ENCODE peak calls at places on chromosome 2, in four cellular contexts. Y is neuronal stem cell, S is IMR-90, F is mesendoderm. Q is an unnamed sample. For H3K79me1 and H3K4me1, the result is how much of the 10 kb centered on the place peaks cover.

GRCh38 chr2:72142743-72143440 is 4.8 kb downstream of the CYP26B1 start:
- DNase-seq in Y (peak), S (peak), F (peak), Q (peak)

GRCh38 chr2:199738723-199739412 is 112.1 kb downstream of the FTCDNL1 start:
- DNase-seq in Y (no peak), S (peak), F (no peak), Q (no peak)

GRCh38 chr2:144458536-144458935 is 61.4 kb downstream of the ZEB2 start:
- DNase-seq in Y (no peak), S (no peak), F (no peak), Q (no peak)

GRCh38 chr2:145386973-145387372 is 867.1 kb upstream of the ZEB2 start:
- DNase-seq in Y (no peak), S (no peak), F (no peak), Q (no peak)

GRCh38 chr2:236568068-236568921 is 1.3 kb upstream of the ACKR3 start:
- DNase-seq in Y (no peak), S (no peak), F (peak), Q (no peak)

GRCh38 chr2:218281449-218281848 is 10.9 kb downstream of the TMBIM1 start:
- DNase-seq in Y (no peak), S (no peak), F (no peak), Q (no peak)

GRCh38 chr2:239269959-239270358 is 130.9 kb downstream of the HDAC4 start:
- DNase-seq in Y (no peak), S (no peak), F (no peak), Q (no peak)

GRCh38 chr2:240155080-240156025 is 14.9 kb upstream of the OTOS start:
- DNase-seq in Y (peak), S (peak), F (no peak), Q (no peak)

GRCh38 chr2:99278793-99279291 is 22.2 kb downstream of the LYG1 start:
- DNase-seq in Y (no peak), S (peak), F (no peak), Q (no peak)

GRCh38 chr2:101205521-101205998 is 47.1 kb upstream of the CNOT11 start:
- DNase-seq in Y (no peak), S (peak), F (peak), Q (peak)

GRCh38 chr2:145598434-145598833 is 1078.5 kb upstream of the ZEB2 start:
- DNase-seq in Y (no peak), S (peak), F (no peak), Q (no peak)

GRCh38 chr2:171999125-171999524 is 628 bp upstream of the METAP1D start:
- DNase-seq in Y (no peak), S (no peak), F (no peak), Q (no peak)

GRCh38 chr2:127061377-127062273 is 45.3 kb downstream of the BIN1 start:
- DNase-seq in Y (no peak), S (peak), F (peak), Q (no peak)

DNA sequence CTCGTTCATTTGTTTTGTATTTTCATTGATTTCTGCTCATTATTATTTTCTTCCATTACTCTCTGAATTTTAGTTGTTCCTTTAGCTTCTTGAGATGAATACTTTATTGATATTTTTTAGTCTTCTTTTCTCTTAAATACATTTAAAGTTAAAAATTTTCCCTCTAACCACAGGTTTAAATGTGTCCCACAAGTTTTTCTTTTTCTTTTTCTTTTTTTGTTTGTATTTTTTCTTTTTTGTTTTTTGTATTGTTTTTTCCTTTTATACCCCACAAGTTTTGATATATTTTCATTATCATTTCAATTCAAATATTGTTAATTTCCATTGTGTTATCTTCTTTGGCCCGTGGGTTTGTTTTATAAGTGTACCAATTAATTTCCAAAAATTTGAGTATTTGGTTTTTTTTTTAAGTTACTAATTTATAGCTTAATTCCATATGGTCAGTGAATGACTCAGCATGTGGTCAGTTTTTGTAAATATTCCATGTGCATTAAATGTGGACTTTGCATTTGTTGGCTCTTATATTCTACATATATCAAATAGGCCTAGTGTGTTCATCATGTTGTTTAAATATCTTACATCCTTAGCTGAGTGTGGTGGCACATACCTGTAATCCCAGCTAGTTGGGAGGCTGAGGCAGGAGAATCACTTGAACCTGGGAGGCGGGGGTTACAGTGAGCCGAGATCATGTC is 16.2 kb downstream of the CENPO start:
- DNase-seq in Y (no peak), S (peak), F (no peak), Q (no peak)
- H3K79me1 ChIP-seq in Y (under half), S (under half), F (under half), Q (under half)

GRCh38 chr2:223102040-223102899 is 50.3 kb downstream of the KCNE4 start:
- DNase-seq in Y (no peak), S (no peak), F (no peak), Q (no peak)
- H3K27ac ChIP-seq in Y (no peak), S (no peak), F (no peak), Q (no peak)

DNA sequence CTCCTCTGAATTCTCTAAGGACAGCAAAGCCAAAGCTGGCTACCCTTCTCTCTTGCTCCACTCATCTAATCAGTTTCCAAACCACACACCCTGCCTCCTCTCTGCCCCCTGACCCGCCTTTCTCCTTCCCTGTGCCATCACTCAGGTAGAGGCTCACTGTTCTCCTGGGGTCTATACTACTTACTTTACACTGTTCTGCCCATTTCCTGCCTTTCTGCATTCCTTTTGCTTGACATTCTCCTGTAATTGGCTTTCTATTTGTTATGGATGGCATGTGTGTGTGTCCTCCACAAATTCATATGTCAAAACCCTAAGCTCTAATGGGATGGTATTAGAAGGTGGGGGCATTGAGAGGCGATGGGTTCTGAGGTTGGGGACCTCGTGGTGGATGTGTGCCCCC is 675.2 kb upstream of the ID2 start:
- DNase-seq in Y (no peak), S (no peak), F (peak), Q (no peak)
- H3K4me1 ChIP-seq in Y (under half), S (under half), F (under half), Q (under half)

DNA sequence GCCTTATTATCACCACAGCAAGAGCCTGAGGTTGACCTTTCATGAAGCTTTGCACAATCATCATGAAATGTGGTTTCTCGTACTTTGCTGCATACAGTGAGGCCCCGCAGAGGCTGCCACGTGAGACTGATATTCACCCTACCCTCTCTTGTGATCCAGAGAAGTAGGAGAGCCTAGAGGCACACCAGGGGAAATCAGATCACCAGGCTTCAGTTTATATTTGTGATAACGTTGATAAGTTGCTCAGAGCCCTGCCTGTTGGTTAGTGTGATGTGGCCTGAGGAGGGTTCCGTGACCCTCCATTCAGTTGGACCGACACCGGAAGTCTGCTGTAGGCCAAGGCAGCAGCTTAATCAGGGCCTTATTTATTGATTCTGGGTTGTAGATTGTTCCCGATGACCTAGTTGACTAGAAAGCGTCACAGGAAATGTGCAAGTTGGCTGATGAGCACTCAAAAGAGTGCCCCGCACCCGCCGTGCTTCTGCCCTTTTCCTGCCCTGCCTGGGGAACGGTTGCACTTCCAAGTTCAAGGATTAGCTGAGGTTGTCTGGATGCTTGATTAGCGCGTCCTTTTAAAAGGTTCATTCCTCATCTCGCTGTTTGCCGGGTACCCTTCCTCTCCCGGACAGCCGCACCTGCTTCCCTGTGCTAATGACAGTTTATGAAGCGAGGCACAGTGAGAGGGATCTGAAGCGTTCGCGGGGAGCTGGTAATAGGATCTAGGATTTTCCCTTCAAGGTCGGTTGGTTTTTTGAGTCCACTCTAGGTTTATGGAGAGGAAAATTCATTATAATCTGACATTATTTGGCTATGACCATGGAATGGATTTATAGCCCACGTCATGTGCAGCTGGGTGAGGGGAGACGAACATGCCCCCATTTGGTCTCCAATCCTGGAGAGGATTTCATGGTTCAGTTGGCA is 146.4 kb downstream of the SH3RF3 start:
- DNase-seq in Y (no peak), S (no peak), F (no peak), Q (no peak)
- H3K79me1 ChIP-seq in Y (under half), S (half or more), F (under half), Q (under half)

DNA sequence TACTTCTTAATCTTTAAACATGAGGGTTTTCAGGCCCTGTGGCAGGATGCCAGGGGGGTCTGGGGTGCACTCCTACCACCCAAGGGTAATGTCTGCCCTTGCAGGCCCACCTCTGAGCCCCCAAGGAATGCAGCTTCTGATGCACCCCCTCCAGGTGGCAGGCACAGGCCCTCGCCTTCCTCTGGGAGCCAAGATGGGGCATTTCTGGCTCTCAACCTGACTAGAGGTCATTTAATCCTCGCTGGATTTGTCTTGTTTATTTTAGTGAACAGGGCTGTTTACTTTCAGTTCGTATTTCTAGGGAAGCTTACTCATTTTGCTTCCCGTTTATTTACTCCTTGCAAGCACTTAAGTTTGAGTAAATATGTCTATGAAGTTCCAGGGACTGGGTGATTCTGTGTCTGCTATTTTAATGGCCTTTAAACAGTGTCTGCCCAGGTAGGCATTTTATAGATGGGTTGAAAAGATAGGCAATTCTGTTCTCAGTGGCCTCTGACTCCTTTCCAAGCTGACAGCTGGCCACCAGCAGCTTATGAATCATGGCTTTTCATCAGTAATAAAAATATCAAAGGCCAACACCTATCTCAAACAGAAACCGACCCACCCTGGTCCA is 11.1 kb upstream of the DNPEP start:
- DNase-seq in Y (no peak), S (peak), F (no peak), Q (no peak)
- H3K27ac ChIP-seq in Y (no peak), S (no peak), F (no peak), Q (no peak)

DNA sequence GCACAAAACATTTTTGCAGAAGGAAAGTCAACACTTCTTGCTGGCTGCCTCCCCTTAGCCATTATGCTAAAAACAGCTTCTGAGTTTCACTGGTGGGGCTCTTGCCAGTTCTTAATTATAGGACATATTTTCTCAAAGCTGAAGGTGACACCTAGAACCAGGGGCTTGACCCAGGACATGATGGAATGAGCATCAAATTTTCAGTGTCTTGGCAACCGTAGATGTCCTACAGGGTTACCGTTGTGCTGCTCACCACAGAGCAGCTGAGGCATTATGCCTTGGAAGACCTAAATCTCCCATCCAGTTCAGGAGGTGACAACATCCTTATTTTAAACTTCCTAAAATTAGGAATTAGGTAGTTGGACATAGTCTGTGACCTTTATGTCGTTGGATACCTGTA is 46.7 kb downstream of the TMEM185B start:
- DNase-seq in Y (no peak), S (no peak), F (no peak), Q (no peak)
- H3K4me1 ChIP-seq in Y (under half), S (under half), F (under half), Q (under half)

GRCh38 chr2:204751472-204751871 is 206.2 kb downstream of the PARD3B start:
- DNase-seq in Y (no peak), S (no peak), F (no peak), Q (no peak)
- H3K79me1 ChIP-seq in Y (under half), S (under half), F (under half), Q (under half)